ENCODE peak calls at places on chromosomes 3 and 15, in five cellular contexts. L is heart left ventricle; Z is neural progenitor cell; X is A549; K is CD8-positive, alpha-beta T cell. R is an unnamed sample.

GRCh38 chr3:80521081-80521480 is 753.3 kb upstream of the ROBO1 start:
- DNase-seq in Z (no peak), L (no peak), X (no peak), K (no peak), R (no peak)

GRCh38 chr3:172249039-172249438 is 199.2 kb downstream of the GHSR start:
- DNase-seq in X (no peak), L (no peak), Z (no peak), K (no peak), R (no peak)

GRCh38 chr3:30290479-30290878 is 315.9 kb upstream of the TGFBR2 start:
- DNase-seq in X (no peak), Z (no peak), L (peak; percentile 36), K (no peak), R (no peak)

GRCh38 chr3:31408720-31409119 is 124.0 kb upstream of the STT3B start:
- DNase-seq in Z (peak; percentile 42), L (no peak), K (no peak), X (no peak), R (no peak)

GRCh38 chr3:151386063-151386462 is 1.5 kb upstream of the P2RY12 start:
- DNase-seq in Z (no peak), L (no peak), K (no peak), X (no peak), R (no peak)

GRCh38 chr15:80508783-80509182 is 104.6 kb downstream of the ARNT2 start:
- DNase-seq in Z (no peak), X (no peak), L (no peak), K (no peak), R (no peak)

GRCh38 chr3:65318231-65318630 is 630.4 kb upstream of the ADAMTS9 start:
- DNase-seq in X (no peak), L (no peak), K (no peak), Z (no peak), R (no peak)

GRCh38 chr15:71465109-71465508 is 345.2 kb upstream of the NR2E3 start:
- DNase-seq in Z (no peak), K (no peak), X (no peak), L (no peak), R (no peak)

GRCh38 chr3:153087595-153088566 is 74.1 kb upstream of the RAP2B start:
- DNase-seq in K (no peak), Z (no peak), X (no peak), L (no peak), R (no peak)

GRCh38 chr3:81554348-81554747 is 207.1 kb downstream of the GBE1 start:
- DNase-seq in L (no peak), X (no peak), Z (no peak), K (no peak), R (no peak)

GRCh38 chr3:190495796-190496195 is 18.1 kb upstream of the IL1RAP start:
- DNase-seq in K (no peak), L (no peak), Z (no peak), X (no peak), R (no peak)

GRCh38 chr15:43150171-43150929 is 17.0 kb downstream of the TMEM62 start:
- DNase-seq in X (peak; percentile 55), L (no peak), Z (no peak), K (no peak), R (no peak)

GRCh38 chr3:177234121-177234520 is 36.8 kb upstream of the TBL1XR1 start:
- DNase-seq in L (no peak), K (no peak), Z (no peak), X (no peak), R (no peak)

GRCh38 chr15:39685999-39686613 is 96.5 kb downstream of the FSIP1 start:
- DNase-seq in K (peak; percentile 25), L (no peak), Z (peak; percentile 69), X (peak; percentile 56), R (peak; percentile 57)

GRCh38 chr15:64523240-64523639 is 62.9 kb downstream of the ZNF609 start:
- DNase-seq in Z (no peak), K (no peak), X (no peak), L (no peak), R (no peak)

GRCh38 chr3:9396301-9396631 is 1.1 kb upstream of the SETD5 start:
- DNase-seq in L (no peak), Z (peak; percentile 93), K (peak; percentile 76), X (peak; percentile 97), R (no peak)

GRCh38 chr15:40787344-40787841 is 17.6 kb downstream of the C15orf62 start:
- DNase-seq in X (no peak), L (no peak), Z (no peak), K (peak; percentile 57), R (no peak)

GRCh38 chr3:127037971-127038446 is 55.1 kb downstream of the PLXNA1 start:
- DNase-seq in Z (no peak), X (no peak), L (peak; percentile 47), K (no peak), R (peak; percentile 9)

GRCh38 chr3:50617096-50617791 is at the start of gene MAPKAPK3:
- DNase-seq in Z (peak; percentile 75), X (no peak), K (peak; percentile 47), L (peak; percentile 83), R (no peak)

GRCh38 chr3:110733045-110733444 is 338.6 kb upstream of the NECTIN3 start:
- DNase-seq in Z (no peak), K (no peak), L (no peak), X (no peak), R (no peak)

GRCh38 chr3:110727056-110727455 is 344.6 kb upstream of the NECTIN3 start:
- DNase-seq in Z (no peak), L (no peak), X (no peak), K (no peak), R (no peak)

GRCh38 chr3:110734524-110734923 is 337.1 kb upstream of the NECTIN3 start:
- DNase-seq in Z (no peak), X (no peak), K (no peak), L (no peak), R (no peak)

GRCh38 chr3:110732420-110732819 is 339.2 kb upstream of the NECTIN3 start:
- DNase-seq in X (no peak), Z (no peak), L (no peak), K (no peak), R (no peak)

GRCh38 chr3:110731148-110731547 is 340.5 kb upstream of the NECTIN3 start:
- DNase-seq in L (no peak), X (no peak), K (no peak), Z (no peak), R (no peak)
- H3K4me3 ChIP-seq in L (no peak overlapping the region), X (no peak overlapping the region), K (no peak overlapping the region), Z (no peak overlapping the region), R (no peak overlapping the region)

DNA sequence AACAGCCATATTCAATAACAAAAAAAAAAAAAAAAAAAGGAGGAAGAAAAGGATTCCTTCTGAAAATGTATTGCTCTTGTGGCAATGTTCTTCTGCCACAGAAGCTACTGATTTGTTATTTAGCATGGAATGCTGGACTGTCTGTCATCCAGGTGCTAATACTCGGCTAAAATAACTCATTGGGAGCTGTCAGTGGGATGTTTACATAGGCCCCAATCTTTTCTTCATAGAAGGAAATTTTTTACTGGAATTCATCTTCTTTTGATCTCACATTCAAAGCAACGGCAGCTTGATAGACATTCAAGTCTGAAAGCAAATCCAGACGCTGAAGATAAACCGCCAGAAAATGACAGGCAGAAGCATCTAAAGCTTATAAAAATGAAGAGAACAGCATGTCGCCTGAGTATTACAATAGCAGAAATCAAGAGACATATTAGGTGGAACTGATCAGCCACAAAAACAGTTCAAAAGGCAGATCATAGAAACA is 452.1 kb downstream of the FOXP1 start:
- DNase-seq in X (no peak), Z (no peak), K (no peak), L (no peak), R (no peak)
- H3K4me1 ChIP-seq in X (peaks cover 63% of the 10 kb centered on the region), Z (peaks cover 26% of the 10 kb centered on the region), K (peaks cover 57% of the 10 kb centered on the region), L (peaks cover 71% of the 10 kb centered on the region), R (peaks cover 16% of the 10 kb centered on the region)

GRCh38 chr15:79452244-79453051 is 20.3 kb downstream of the MINAR1 start:
- DNase-seq in K (no peak), Z (no peak), L (no peak), X (no peak), R (no peak)

GRCh38 chr15:79447060-79447459 is 14.9 kb downstream of the MINAR1 start:
- DNase-seq in X (no peak), K (no peak), L (no peak), Z (no peak), R (no peak)

GRCh38 chr15:79453446-79453845 is 21.3 kb downstream of the MINAR1 start:
- DNase-seq in K (no peak), Z (no peak), L (no peak), X (no peak), R (no peak)

GRCh38 chr15:79451361-79451999 is 19.3 kb downstream of the MINAR1 start:
- DNase-seq in L (no peak), X (no peak), Z (peak; percentile 52), K (no peak), R (no peak)

DNA sequence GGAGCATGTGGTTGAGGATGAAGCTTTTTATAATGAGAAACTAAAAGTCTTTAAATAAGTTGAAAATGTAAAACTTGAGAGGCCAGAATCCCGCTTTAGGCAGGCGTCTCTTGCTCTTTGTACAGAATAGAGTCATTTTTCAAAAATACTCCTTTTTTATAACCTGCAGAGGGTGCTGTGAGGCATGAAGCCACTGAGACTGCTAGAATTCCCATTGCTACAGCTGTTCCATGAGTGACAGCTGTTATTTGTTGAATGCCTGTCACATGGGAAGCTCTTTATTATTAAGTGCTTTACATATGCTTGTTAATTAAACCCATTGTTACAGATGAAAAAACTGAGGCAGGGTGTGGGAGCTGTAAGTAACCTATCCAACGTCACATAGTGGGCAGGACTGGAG is 18.5 kb downstream of the MINAR1 start:
- DNase-seq in K (no peak), X (no peak), L (no peak), Z (peak; percentile 31), R (no peak)
- TF ChIP-seq CTCF in K (no peak), X (peak; percentile 45), L (no peak), Z (peak; percentile 52), R (peak; percentile 42)

GRCh38 chr15:66252411-66253295 is 897 bp downstream of the MEGF11 start:
- DNase-seq in Z (peak; percentile 87), L (peak; percentile 80), X (peak; percentile 51), K (peak; percentile 45), R (peak; percentile 85)

GRCh38 chr15:66253296-66253642 is 281 bp downstream of the MEGF11 start:
- DNase-seq in Z (no peak), L (no peak), X (no peak), K (no peak), R (no peak)

GRCh38 chr15:66255293-66255676 is 1.7 kb upstream of the MEGF11 start:
- DNase-seq in K (no peak), L (no peak), X (no peak), Z (no peak), R (no peak)

GRCh38 chr15:66253643-66254363 is at the start of gene MEGF11:
- DNase-seq in Z (peak; percentile 72), X (peak; percentile 42), L (no peak), K (no peak), R (peak; percentile 55)

DNA sequence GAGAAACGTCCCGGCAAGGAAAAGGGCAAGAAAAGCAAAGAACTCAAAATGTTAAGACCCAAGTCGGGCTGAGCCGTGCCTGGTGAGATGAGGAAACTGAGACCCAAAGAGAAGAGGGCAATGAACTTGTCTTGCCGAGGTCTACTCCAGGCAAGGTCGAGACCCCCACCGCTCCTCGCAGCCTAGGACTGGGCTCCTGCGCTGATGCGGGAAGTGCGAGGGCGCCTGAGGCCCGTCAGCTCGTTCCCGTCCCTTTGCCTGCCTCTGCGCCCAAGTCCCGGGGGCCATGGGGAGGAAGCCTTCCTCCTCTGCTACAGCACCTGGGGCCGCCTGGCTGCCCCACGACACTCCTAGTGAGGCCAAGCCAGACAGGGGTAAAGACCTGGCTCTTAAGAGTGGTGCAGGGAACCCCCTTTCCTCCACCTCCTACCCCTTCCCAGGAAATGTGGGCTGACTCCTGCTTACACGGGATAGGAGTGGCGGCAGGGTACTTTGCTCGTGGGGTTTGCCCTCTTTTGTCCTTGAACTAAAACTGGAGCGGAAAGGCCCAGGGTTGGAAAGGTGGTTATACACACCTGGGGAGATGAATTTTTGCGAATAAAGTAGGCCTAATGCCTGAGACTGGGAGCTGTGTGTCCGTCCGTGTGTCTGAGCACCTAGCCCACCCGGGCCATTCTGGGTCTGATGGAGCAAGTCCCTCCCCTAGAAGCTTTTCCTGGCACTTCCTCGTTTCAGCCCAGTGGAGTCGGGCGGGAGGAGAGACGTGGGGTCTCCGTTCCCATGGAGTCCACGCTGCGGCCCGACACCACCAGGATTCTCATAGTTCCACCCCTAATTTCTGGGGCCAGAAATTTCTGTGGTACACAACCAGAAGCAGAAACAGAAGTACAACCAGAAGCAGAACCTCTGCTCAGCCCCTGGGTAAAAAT is 1.1 kb upstream of the MEGF11 start:
- DNase-seq in X (no peak), K (no peak), L (no peak), Z (peak; percentile 50), R (no peak)
- H3K4me3 ChIP-seq in X (no peak overlapping the region), K (no peak overlapping the region), L (peak overlapping the region; percentile 45), Z (peak overlapping the region; percentile 75), R (no peak overlapping the region)

R was measured in BE2C.